ENCODE peak calls at places on chromosomes 6 and 20, in seven cellular contexts. F, W, D, C, M, Y and B are unnamed samples.
A peak's percentile ranks its signal among the peaks of the same experiment; 100 is the strongest.

GRCh38 chr6:43621078-43621835 is 7.8 kb downstream of the GTPBP2 start:
- DNase-seq in C (no peak), W (no peak), D (no peak), M (peak; percentile 12), F (no peak), Y (no peak), B (no peak)

GRCh38 chr20:57810511-57811372 is 100.9 kb upstream of the PMEPA1 start:
- DNase-seq in M (no peak), Y (no peak), C (peak; percentile 86), D (no peak), F (no peak), W (no peak), B (no peak)

GRCh38 chr20:16212790-16213189 is 360.5 kb downstream of the KIF16B start:
- DNase-seq in F (no peak), C (no peak), D (no peak), W (no peak), Y (no peak), M (no peak), B (no peak)

GRCh38 chr6:25202505-25202904 is 76.7 kb upstream of the CARMIL1 start:
- DNase-seq in W (no peak), Y (no peak), M (no peak), C (no peak), D (no peak), F (no peak), B (no peak)

GRCh38 chr6:373031-373430 is 18.5 kb upstream of the IRF4 start:
- DNase-seq in D (no peak), Y (no peak), F (no peak), W (no peak), M (no peak), C (no peak), B (no peak)

GRCh38 chr6:47196113-47196512 is 113.6 kb downstream of the TNFRSF21 start:
- DNase-seq in M (no peak), F (no peak), C (no peak), Y (no peak), W (no peak), D (no peak), B (no peak)

GRCh38 chr6:2524090-2524489 is 226.6 kb downstream of the MYLK4 start:
- DNase-seq in W (no peak), F (no peak), D (no peak), Y (no peak), M (no peak), C (no peak), B (no peak)

GRCh38 chr6:112501705-112502104 is 154.6 kb downstream of the RFPL4B start:
- DNase-seq in C (no peak), W (peak; percentile 38), Y (no peak), D (no peak), F (no peak), M (no peak), B (no peak)

GRCh38 chr6:90216081-90216977 is 80.3 kb downstream of the BACH2 start:
- DNase-seq in D (peak; percentile 19), W (no peak), F (peak; percentile 25), C (no peak), Y (peak; percentile 50), M (peak; percentile 77), B (peak; percentile 49)

GRCh38 chr6:112366695-112367546 is 19.8 kb downstream of the RFPL4B start:
- DNase-seq in Y (no peak), W (no peak), M (no peak), D (no peak), C (no peak), F (no peak), B (no peak)

GRCh38 chr6:63804381-63804956 is 168.9 kb downstream of the PHF3 start:
- DNase-seq in Y (no peak), D (no peak), F (no peak), M (no peak), W (no peak), C (no peak), B (no peak)

DNA sequence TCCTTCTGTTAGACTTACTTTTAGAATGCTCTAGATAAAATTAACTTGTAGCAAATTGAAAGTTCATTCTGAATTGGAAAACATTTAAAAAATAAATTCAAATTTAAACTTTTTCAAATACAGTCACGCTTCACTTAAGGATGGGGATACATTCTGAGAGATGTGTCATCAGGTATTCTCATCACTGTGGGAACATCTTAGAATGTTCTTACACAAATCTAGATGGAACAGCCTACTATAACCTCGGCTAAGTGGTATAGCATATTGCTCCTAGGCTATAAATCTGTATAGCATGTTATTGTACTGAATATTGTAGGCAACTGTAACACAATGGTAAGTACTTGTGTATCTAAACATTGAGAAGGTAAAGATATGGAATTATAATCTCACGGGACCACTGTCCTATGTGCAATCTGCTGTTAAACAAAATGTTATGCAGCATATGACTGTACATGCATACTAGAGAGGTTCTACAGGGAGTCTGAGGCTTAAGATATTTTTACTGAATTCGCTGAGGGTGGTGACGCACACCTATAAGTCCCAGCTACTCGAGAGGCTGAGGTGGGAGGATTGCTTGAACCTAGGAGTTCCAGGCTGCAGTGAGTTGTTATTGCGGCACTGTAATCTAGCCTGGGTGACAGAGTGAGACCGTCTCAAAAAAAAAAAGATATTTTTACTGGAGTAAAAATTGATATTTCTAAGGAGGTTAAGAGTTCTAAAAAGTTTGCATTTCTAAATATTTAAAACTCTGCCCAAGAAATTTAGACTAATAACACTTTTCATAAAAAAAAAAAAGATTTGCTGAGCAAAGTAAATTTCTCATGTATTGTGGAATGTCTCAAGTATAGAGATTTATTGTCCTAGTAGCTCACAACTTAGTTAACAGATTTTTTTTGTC is 87.3 kb upstream of the TULP1 start:
- DNase-seq in Y (no peak), W (no peak), C (no peak), M (no peak), D (no peak), F (no peak), B (no peak)
- H3K4me1 ChIP-seq in Y (peaks cover 87% of the 10 kb centered on the region), W (peaks cover 35% of the 10 kb centered on the region), C (peaks cover 76% of the 10 kb centered on the region), M (peaks cover 33% of the 10 kb centered on the region), D (peaks cover 77% of the 10 kb centered on the region), F (peaks cover 52% of the 10 kb centered on the region), B (peaks cover 88% of the 10 kb centered on the region)

GRCh38 chr20:59003836-59004492 is 3.1 kb downstream of the CTSZ start:
- DNase-seq in M (peak; percentile 27), D (no peak), F (no peak), W (no peak), Y (no peak), C (no peak), B (no peak)
- H3K27ac ChIP-seq in M (peak overlapping the region; percentile 96), D (peak overlapping the region; percentile 89), F (no peak overlapping the region), W (no peak overlapping the region), Y (peak overlapping the region; percentile 2), C (no peak overlapping the region), B (no peak overlapping the region)

GRCh38 chr6:138970159-138970558 is 17.9 kb downstream of the REPS1 start:
- DNase-seq in W (no peak), Y (no peak), D (no peak), M (no peak), F (no peak), C (no peak), B (no peak)
- H3K4me1 ChIP-seq in W (peaks cover 8% of the 10 kb centered on the region), Y (peaks cover 3% of the 10 kb centered on the region), D (peaks cover 30% of the 10 kb centered on the region), M (no peaks in the 10 kb centered on the region), F (peaks cover 27% of the 10 kb centered on the region), C (peaks cover 43% of the 10 kb centered on the region), B (peaks cover 43% of the 10 kb centered on the region)

DNA sequence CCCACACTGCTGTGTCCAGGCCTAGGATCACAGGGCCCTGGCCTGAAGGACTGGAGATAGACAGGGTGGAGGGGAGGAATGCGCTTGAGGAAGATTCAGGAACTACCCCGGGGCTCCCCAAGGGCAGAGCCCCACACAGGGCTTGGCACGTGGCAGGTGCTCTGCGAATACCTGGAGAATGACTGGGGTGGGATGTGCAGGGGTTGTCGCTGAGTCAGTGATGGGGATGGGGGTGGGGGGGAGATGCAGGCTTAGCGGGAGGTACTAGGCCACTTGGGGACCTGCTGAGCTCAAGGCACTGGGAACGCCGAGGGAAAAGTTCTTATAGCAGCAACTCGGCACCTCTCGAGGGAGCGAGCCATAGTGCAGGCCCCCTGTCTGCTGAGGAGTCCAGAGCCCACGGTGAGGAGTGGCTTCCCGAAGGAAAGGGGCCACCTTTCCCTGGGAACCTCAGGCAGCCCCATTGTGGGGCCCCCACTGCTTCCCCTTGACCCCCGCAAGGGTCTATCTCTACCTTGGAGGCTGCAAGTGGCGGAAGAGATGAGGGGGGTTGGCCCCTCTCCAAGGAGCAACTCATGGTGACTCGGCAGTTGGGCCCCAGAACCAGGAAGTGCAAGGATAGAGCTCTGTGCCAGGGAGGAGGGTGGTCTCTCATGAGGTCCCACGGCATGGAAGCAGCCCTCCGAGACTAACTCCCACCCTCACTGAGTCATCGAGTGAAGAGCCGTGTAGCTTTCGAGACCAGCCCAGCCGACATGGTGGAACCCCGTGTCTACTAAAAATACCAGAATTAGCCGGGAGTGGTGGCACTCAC is 33.1 kb downstream of the SRC start:
- DNase-seq in Y (no peak), C (no peak), W (peak; percentile 39), F (no peak), D (no peak), M (no peak), B (no peak)
- H3K27ac ChIP-seq in Y (no peak overlapping the region), C (peak overlapping the region; percentile 60), W (no peak overlapping the region), F (peak overlapping the region; percentile 43), D (no peak overlapping the region), M (peak overlapping the region; percentile 59), B (peak overlapping the region; percentile 73)

GRCh38 chr6:73520688-73521350 is at the start of gene EEF1A1:
- DNase-seq in Y (peak; percentile 99), D (peak; percentile 99), M (peak; percentile 99), F (peak; percentile 100), C (peak; percentile 98), W (peak; percentile 99), B (peak; percentile 100)
- H3K4me1 ChIP-seq in Y (peaks cover 17% of the 10 kb centered on the region), D (peaks cover 19% of the 10 kb centered on the region), M (peaks cover 17% of the 10 kb centered on the region), F (peaks cover 18% of the 10 kb centered on the region), C (peaks cover 26% of the 10 kb centered on the region), W (peaks cover 3% of the 10 kb centered on the region), B (peaks cover 48% of the 10 kb centered on the region)

GRCh38 chr20:588476-588875 is 21.6 kb downstream of the TCF15 start:
- DNase-seq in W (no peak), C (no peak), Y (no peak), M (no peak), D (no peak), F (no peak), B (no peak)
- H3K27ac ChIP-seq in W (no peak overlapping the region), C (no peak overlapping the region), Y (no peak overlapping the region), M (no peak overlapping the region), D (no peak overlapping the region), F (no peak overlapping the region), B (no peak overlapping the region)